ENCODE peak calls at places on chromosomes 12 and 14, in seven cellular contexts. K, G, M, T, W, N and P are unnamed samples. For H3K27me3, the result is how much of the 10 kb centered on the place peaks cover.

GRCh38 chr12:32902287-32902996 is 5.9 kb upstream of the PKP2 start:
- DNase-seq in K (no peak), W (no peak), G (no peak), T (no peak), N (no peak), M (no peak), P (no peak)

GRCh38 chr12:80580254-80580653 is 127.2 kb upstream of the MYF6 start:
- DNase-seq in N (no peak), K (no peak), G (no peak), T (no peak), W (no peak), M (peak), P (no peak)

GRCh38 chr14:32940066-32940651 is 1.5 kb downstream of the NPAS3 start:
- DNase-seq in M (no peak), T (no peak), G (no peak), K (no peak), W (no peak), N (no peak), P (no peak)

GRCh38 chr12:60100852-60101251 is 505.0 kb downstream of the SLC16A7 start:
- DNase-seq in M (no peak), G (no peak), K (no peak), T (no peak), W (no peak), N (no peak), P (no peak)

GRCh38 chr12:91718326-91718725 is 427.3 kb downstream of the BTG1 start:
- DNase-seq in N (no peak), G (no peak), K (no peak), W (no peak), M (no peak), T (no peak), P (no peak)

GRCh38 chr14:25508845-25509244 is 458.9 kb upstream of the STXBP6 start:
- DNase-seq in M (no peak), N (no peak), W (no peak), K (no peak), T (no peak), G (no peak), P (no peak)

GRCh38 chr12:10211101-10211974 is 1.3 kb upstream of the GABARAPL1 start:
- DNase-seq in G (no peak), M (no peak), W (peak), N (no peak), K (no peak), T (no peak), P (no peak)

GRCh38 chr12:104090685-104091084 is 26.4 kb downstream of the HCFC2 start:
- DNase-seq in M (no peak), G (no peak), W (no peak), K (no peak), N (no peak), T (no peak), P (no peak)

GRCh38 chr12:88258396-88258795 is 116.3 kb downstream of the TMTC3 start:
- DNase-seq in M (peak), G (no peak), K (no peak), T (no peak), W (no peak), N (no peak), P (no peak)

GRCh38 chr12:11798856-11799530 is 149.5 kb downstream of the ETV6 start:
- DNase-seq in W (no peak), M (peak), N (no peak), T (no peak), G (no peak), K (no peak), P (no peak)
- TF ChIP-seq POLR2A in W (no peak), M (no peak), N (no peak), T (no peak), G (no peak), K (no peak), P (no peak)

GRCh38 chr14:55133416-55133815 is 4.4 kb downstream of the LGALS3 start:
- DNase-seq in K (no peak), N (peak), G (peak), W (no peak), M (peak), T (no peak), P (no peak)

GRCh38 chr14:55129086-55129427 is at the start of gene LGALS3:
- DNase-seq in K (peak), W (peak), M (peak), T (peak), N (peak), G (no peak), P (peak)

GRCh38 chr14:55129428-55130193 is 559 bp downstream of the LGALS3 start:
- DNase-seq in T (peak), M (peak), K (peak), W (peak), N (peak), G (no peak), P (peak)

GRCh38 chr14:55130194-55130550 is 1.1 kb downstream of the LGALS3 start:
- DNase-seq in G (no peak), K (peak), T (no peak), N (no peak), M (peak), W (no peak), P (peak)

DNA sequence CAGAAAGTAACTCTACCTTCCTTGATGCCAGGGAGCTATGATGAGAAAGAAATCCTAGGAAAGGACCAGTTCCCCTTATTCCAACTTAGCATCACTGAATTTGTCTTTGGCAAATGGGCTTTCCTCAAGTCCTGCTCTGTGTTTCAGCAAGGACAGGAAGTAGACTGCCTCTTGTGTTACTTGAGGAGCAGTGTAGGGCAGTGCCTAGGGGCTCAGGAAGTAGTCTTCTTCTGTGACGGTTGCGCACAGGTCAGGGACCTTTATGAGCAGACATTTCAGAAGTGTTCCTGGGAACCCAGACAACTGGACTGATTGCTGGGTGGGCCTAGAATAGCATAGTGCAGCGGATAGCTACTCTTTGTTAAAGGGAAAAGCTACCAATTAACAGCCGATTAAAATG is 2.7 kb downstream of the LGALS3 start:
- DNase-seq in G (no peak), M (peak), W (peak), T (no peak), N (no peak), K (no peak), P (no peak)
- H3K27me3 ChIP-seq in G (under half), M (under half), W (under half), T (under half), N (under half), K (under half), P (under half)

DNA sequence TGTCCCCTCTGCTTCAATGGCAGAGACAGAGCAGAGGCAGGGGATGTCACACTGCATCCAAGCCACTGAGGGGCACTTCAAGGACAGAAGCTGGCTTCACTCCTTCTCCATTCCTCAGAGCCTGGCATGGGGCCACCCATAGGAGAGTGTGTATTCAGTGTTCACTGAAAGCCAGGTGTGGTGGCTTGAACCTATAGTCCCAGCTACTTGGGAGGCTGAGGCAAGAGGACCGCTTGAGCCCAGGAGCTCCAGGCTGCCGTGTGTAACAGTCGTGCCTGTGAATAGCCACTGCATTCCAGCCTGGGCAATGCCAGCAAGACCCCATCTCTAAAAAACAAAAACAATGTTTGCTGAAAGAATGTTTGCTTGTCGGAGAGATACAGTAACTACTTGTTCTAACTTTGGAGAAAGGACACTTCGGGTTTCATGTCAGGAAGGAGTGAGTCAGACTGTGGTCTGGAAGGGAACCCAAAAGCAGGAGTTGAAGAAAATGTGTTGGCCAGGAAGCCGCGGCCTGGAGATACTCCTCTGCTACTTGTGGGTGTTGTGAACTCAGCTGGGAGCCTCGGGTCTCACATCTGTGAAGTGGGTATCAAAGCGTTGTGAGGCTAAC is 43.4 kb downstream of the ELK3 start:
- DNase-seq in K (peak), N (peak), G (no peak), T (no peak), W (peak), M (peak), P (peak)
- TF ChIP-seq POLR2A in K (no peak), N (no peak), G (no peak), T (no peak), W (no peak), M (no peak), P (no peak)

GRCh38 chr12:114054982-114055381 is 88.9 kb upstream of the RBM19 start:
- DNase-seq in G (no peak), K (no peak), T (no peak), M (no peak), W (no peak), N (no peak), P (no peak)
- H3K27me3 ChIP-seq in G (under half), K (under half), T (under half), M (under half), W (under half), N (under half), P (under half)

GRCh38 chr14:63730659-63731058 is 2.8 kb upstream of the SGPP1 start:
- DNase-seq in M (no peak), T (no peak), K (no peak), N (no peak), G (no peak), W (no peak), P (no peak)

GRCh38 chr14:63725786-63726185 is 2.1 kb downstream of the SGPP1 start:
- DNase-seq in W (no peak), N (no peak), M (peak), T (no peak), G (no peak), K (no peak), P (no peak)

GRCh38 chr14:63727231-63727735 is 582 bp downstream of the SGPP1 start:
- DNase-seq in M (peak), G (no peak), W (peak), N (peak), K (peak), T (peak), P (peak)

GRCh38 chr14:63726499-63726898 is 1.4 kb downstream of the SGPP1 start:
- DNase-seq in N (no peak), K (no peak), M (no peak), G (no peak), T (no peak), W (no peak), P (no peak)

DNA sequence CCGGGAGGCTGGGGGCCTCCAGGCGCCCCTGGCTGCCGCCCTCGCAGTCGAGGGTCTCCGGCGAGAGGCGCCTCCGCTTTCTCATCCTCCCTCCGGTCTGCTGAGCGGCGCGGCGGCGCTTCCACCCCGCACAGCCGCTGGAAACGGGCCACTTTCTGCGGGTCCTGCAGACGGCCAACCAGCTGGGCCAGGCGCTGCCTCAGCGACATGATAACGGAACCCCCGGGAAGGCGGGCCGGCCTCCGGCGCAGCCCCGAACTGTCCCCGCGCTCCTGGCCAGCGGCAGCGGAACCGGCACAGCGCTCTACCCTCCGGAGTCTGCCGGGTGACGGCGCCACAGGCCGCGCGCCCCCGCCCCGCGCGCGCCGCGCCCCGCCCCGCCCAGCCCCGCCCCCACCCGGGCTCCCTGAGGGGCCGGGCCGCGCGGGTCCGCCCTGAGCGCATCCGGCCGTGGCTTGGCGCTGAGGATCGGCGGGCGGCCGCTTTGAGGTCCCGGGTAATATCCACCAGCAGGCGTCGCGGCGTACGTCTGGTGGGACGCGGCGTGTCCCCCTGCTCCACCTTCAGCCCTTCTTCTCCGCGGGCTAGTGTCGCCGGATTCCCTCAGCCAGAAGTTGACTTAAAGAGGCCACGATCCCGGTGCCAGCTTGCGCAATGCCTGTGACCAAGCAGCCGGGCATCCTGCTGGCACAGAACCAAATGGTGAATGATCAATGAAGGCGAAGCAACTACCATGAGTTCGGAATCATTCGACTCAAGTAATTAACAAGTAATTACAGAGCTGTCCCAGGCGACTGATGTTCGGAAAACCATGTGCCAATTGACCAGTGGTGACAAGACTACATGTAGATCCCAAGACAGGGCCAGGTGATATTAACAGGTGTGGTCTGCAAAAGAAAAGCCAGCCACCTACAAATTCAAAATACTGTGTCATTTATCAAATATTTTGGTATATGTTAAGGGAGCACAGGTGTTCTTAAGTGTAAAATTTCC is at the start of gene SGPP1:
- DNase-seq in G (peak), T (peak), N (peak), K (peak), W (peak), M (peak), P (peak)
- TF ChIP-seq POLR2A in G (peak), T (peak), N (no peak), K (no peak), W (peak), M (peak), P (peak)

GRCh38 chr12:55742719-55743130 is at the start of gene GDF11:
- DNase-seq in T (no peak), K (peak), N (peak), W (peak), M (peak), G (no peak), P (peak)
- H3K27me3 ChIP-seq in T (under half), K (under half), N (under half), W (under half), M (under half), G (under half), P (under half)

GRCh38 chr14:68549057-68549421 is 243.8 kb downstream of the ZFP36L1 start:
- DNase-seq in T (no peak), G (peak), N (peak), K (no peak), W (peak), M (peak), P (no peak)

GRCh38 chr14:68547305-68548193 is 245.3 kb downstream of the ZFP36L1 start:
- DNase-seq in N (peak), K (peak), W (peak), G (peak), T (no peak), M (peak), P (peak)

GRCh38 chr14:68546839-68547238 is 246.0 kb downstream of the ZFP36L1 start:
- DNase-seq in K (no peak), T (no peak), W (peak), N (no peak), G (no peak), M (peak), P (no peak)

GRCh38 chr14:68549966-68550705 is 242.7 kb downstream of the ZFP36L1 start:
- DNase-seq in M (no peak), K (no peak), N (no peak), G (no peak), T (no peak), W (no peak), P (no peak)

DNA sequence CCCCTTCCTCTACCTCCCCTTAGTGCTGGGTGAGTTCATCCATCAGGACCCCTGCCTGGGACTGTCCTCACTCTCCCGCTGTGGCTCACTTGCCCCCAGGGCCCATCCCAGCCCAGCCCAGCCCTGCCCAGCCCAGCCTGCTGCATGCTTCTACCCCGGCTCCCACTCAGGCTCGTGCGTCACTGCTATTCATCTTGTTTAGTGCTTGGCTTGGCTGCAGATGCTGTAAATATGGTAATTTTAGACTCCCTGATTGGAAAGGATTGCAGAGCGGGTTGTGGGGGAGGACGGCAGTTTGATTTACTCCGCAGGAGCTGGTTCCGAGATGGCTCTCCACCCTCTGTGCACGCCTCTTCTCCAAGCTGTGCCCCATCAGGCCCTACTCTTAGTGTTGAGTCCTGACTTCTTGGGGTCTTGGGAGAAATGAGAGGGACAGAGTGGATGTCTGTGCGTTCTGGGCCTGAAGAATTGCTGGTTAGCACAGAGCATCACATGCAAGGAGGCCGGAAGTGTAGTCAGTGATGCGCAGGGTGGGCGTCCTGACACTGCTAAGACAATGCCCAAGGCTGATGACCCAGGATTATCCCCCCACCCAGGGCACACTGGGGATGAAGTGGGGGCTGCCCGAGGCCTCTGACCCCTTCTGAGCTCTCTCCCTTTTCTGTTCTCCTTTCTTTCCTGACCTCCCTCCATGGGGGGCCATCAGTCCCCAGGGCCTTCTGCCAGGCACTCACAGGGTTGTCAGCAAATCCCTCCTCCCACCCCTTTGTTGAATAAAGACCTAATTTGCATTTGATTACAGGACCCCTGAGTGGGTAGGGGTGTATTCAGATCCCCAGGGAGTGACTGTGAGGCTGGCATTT is 244.4 kb downstream of the ZFP36L1 start:
- DNase-seq in K (peak), N (peak), G (peak), W (peak), T (no peak), M (peak), P (peak)
- TF ChIP-seq POLR2A in K (no peak), N (no peak), G (no peak), W (peak), T (no peak), M (peak), P (no peak)

GRCh38 chr12:129617849-129618248 is 286.0 kb downstream of the TMEM132D start:
- DNase-seq in K (no peak), N (no peak), M (no peak), G (no peak), T (no peak), W (no peak), P (no peak)
- H3K27me3 ChIP-seq in K (under half), N (under half), M (under half), G (under half), T (under half), W (under half), P (under half)

GRCh38 chr12:50132505-50133135 is 20.6 kb downstream of the COX14 start:
- DNase-seq in N (no peak), G (no peak), T (no peak), M (peak), W (no peak), K (no peak), P (no peak)
- TF ChIP-seq POLR2A in N (no peak), G (no peak), T (no peak), M (no peak), W (no peak), K (no peak), P (no peak)